ENCODE peak calls at places on chromosomes 3 and 15, in nine cellular contexts. S is DMS79 treated with DMSO at 0.1 percent for 48 hours, C is glutamatergic neuron, U is NCI-H146, E is T follicular helper cell, F is K562, N is SW480, R is ACHN, P is fibroblast of pulmonary artery. K is an unnamed sample.

GRCh38 chr15:40439461-40440299 is 1.1 kb upstream of the BAHD1 start:
- DNase-seq in P (peak), R (peak), S (peak), C (peak), F (peak), U (peak), E (no peak), N (peak), K (no peak)

GRCh38 chr3:130926504-130926903 is 32.6 kb downstream of the ATP2C1 start:
- DNase-seq in E (no peak), C (no peak), P (no peak), S (no peak), N (no peak), U (no peak), F (peak), R (no peak), K (no peak)

GRCh38 chr3:32502089-32502943 is at the start of gene CMTM6:
- DNase-seq in E (peak), U (peak), F (peak), S (peak), R (peak), P (peak), C (peak), N (peak), K (no peak)

GRCh38 chr3:42351221-42351620 is 59.2 kb downstream of the LYZL4 start:
- DNase-seq in N (no peak), E (no peak), S (no peak), P (peak), R (no peak), F (no peak), C (no peak), U (no peak), K (no peak)

GRCh38 chr15:92421980-92422379 is 28.3 kb downstream of the ST8SIA2 start:
- DNase-seq in C (no peak), S (no peak), U (no peak), N (no peak), P (no peak), F (no peak), R (no peak), E (no peak), K (no peak)

GRCh38 chr3:5002174-5002870 is 23.1 kb downstream of the BHLHE40 start:
- DNase-seq in N (no peak), R (no peak), U (no peak), C (no peak), S (no peak), P (no peak), F (peak), E (no peak), K (no peak)

GRCh38 chr3:111610189-111610588 is 15.0 kb upstream of the ZBED2 start:
- DNase-seq in R (no peak), F (no peak), U (no peak), N (peak), S (peak), C (no peak), E (peak), P (no peak), K (no peak)

GRCh38 chr3:183868804-183869203 is 15.9 kb downstream of the PARL start:
- DNase-seq in U (no peak), N (no peak), C (no peak), P (no peak), E (no peak), S (no peak), F (no peak), R (no peak), K (no peak)

GRCh38 chr3:139518296-139518695 is 21.2 kb downstream of the RBP1 start:
- DNase-seq in N (no peak), P (no peak), E (no peak), U (no peak), F (no peak), C (no peak), R (no peak), S (no peak), K (no peak)

K was measured in NCI-H446.